ENCODE peak calls at places on chromosomes 3 and 15, in four cellular contexts. S is GM23338, Y is psoas muscle, V is right lobe of liver. A is an unnamed sample. For H3K4me1, the result is how much of the 10 kb centered on the place peaks cover.

GRCh38 chr3:150216041-150216811 is 191.9 kb upstream of the TSC22D2 start:
- DNase-seq in S (no peak), Y (peak), V (no peak), A (peak)

GRCh38 chr3:182479766-182480336 is 313.5 kb upstream of the ATP11B start:
- DNase-seq in S (no peak), Y (no peak), V (no peak), A (no peak)

GRCh38 chr15:74780983-74781672 is 752 bp upstream of the CSK start:
- DNase-seq in S (peak), Y (no peak), V (peak), A (no peak)

GRCh38 chr3:100993309-100993708 is at the start of gene ABI3BP:
- DNase-seq in S (no peak), Y (peak), V (peak), A (peak)

GRCh38 chr3:138862531-138862923 is 27.8 kb upstream of the PIK3CB start:
- DNase-seq in S (peak), Y (no peak), V (no peak), A (peak)

GRCh38 chr15:75921732-75922703 is 18.3 kb downstream of the FBXO22 start:
- DNase-seq in S (peak), Y (peak), V (peak), A (peak)

GRCh38 chr15:47603026-47603425 is 114.3 kb upstream of the SEMA6D start:
- DNase-seq in S (no peak), Y (no peak), V (no peak), A (no peak)

GRCh38 chr3:69009559-69010410 is 3.7 kb downstream of the EOGT start:
- DNase-seq in S (peak), Y (no peak), V (no peak), A (peak)

GRCh38 chr15:68576253-68577236 is 2.2 kb upstream of the CORO2B start:
- DNase-seq in S (no peak), Y (no peak), V (no peak), A (no peak)

GRCh38 chr3:162217603-162218002 is 721.0 kb downstream of the OTOL1 start:
- DNase-seq in S (no peak), Y (no peak), V (no peak), A (no peak)

GRCh38 chr3:169243122-169243521 is 420.4 kb downstream of the MECOM start:
- DNase-seq in S (no peak), Y (no peak), V (no peak), A (no peak)
- H3K4me3 ChIP-seq in S (peak), Y (no peak), V (no peak), A (no peak)

DNA sequence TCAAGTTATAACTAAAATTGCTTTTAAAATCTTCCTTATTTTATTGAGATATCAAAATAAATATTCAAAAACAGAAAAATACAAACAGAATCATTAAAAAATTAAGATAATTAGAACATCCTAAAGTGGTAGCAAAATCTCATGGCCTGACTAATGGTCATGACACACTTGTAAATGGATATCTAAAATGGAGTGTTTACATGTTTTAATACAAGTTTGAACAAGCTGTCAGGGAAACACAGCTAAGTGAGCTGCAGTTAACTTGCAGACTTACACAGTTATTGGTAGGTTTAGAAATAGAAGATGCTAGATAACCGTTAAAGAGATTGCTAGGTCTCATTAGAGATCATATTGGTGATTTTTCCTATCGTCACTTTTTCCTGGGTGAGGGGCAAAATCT is 242.3 kb downstream of the LPP start:
- DNase-seq in S (no peak), Y (no peak), V (no peak), A (no peak)
- H3K4me1 ChIP-seq in S (under half), Y (under half), V (under half), A (half or more)

GRCh38 chr3:53493618-53493996 is 804 bp upstream of the CACNA1D start:
- DNase-seq in S (peak), Y (no peak), V (no peak), A (no peak)
- H3K4me3 ChIP-seq in S (peak), Y (peak), V (peak), A (peak)

GRCh38 chr3:10494180-10494579 is 11.2 kb downstream of the ATP2B2 start:
- DNase-seq in S (no peak), Y (no peak), V (no peak), A (no peak)
- H3K4me1 ChIP-seq in S (under half), Y (under half), V (half or more), A (under half)

GRCh38 chr15:101054991-101055390 is 135.8 kb downstream of the LRRK1 start:
- DNase-seq in S (no peak), Y (no peak), V (no peak), A (no peak)
- H3K4me3 ChIP-seq in S (no peak), Y (no peak), V (no peak), A (no peak)

GRCh38 chr3:57150097-57150496 is 15.1 kb downstream of the IL17RD start:
- DNase-seq in S (no peak), Y (no peak), V (no peak), A (no peak)
- H3K4me1 ChIP-seq in S (half or more), Y (under half), V (under half), A (under half)

GRCh38 chr3:126390201-126390600 is 4.5 kb upstream of the CFAP100 start:
- DNase-seq in S (no peak), Y (no peak), V (no peak), A (peak)

GRCh38 chr3:126389112-126389791 is 5.5 kb upstream of the CFAP100 start:
- DNase-seq in S (peak), Y (peak), V (peak), A (peak)

GRCh38 chr3:126390751-126391150 is 4.0 kb upstream of the CFAP100 start:
- DNase-seq in S (no peak), Y (no peak), V (no peak), A (no peak)

GRCh38 chr3:126391631-126392030 is 3.1 kb upstream of the CFAP100 start:
- DNase-seq in S (no peak), Y (no peak), V (no peak), A (no peak)

GRCh38 chr3:126389792-126390142 is 4.9 kb upstream of the CFAP100 start:
- DNase-seq in S (no peak), Y (no peak), V (no peak), A (no peak)
- H3K4me3 ChIP-seq in S (peak), Y (no peak), V (no peak), A (no peak)

GRCh38 chr15:60536314-60536713 is 57.4 kb upstream of the ICE2 start:
- DNase-seq in S (no peak), Y (no peak), V (no peak), A (no peak)
- H3K4me1 ChIP-seq in S (under half), Y (half or more), V (under half), A (under half)

A was measured in tibial artery.